ENCODE peak calls at places on chromosome 21, in five cellular contexts. J is IMR-90, Z is neural progenitor cell, E is H9, P is OCI-LY7. A is an unnamed sample.

GRCh38 chr21:27586986-27587385 is 620.1 kb upstream of the ADAMTS5 start:
- DNase-seq in P (no peak), Z (no peak), J (no peak), E (no peak), A (no peak)

GRCh38 chr21:40385883-40386282 is 461.1 kb downstream of the DSCAM start:
- DNase-seq in P (no peak), Z (no peak), E (no peak), J (no peak), A (no peak)

GRCh38 chr21:38930838-38931237 is 125.1 kb downstream of the ETS2 start:
- DNase-seq in E (no peak), Z (no peak), J (peak), P (no peak), A (no peak)

GRCh38 chr21:39137248-39138186 is 45.7 kb downstream of the PSMG1 start:
- DNase-seq in Z (peak), J (peak), P (no peak), E (peak), A (no peak)

GRCh38 chr21:17436626-17437111 is 76.2 kb upstream of the CXADR start:
- DNase-seq in Z (peak), E (no peak), J (no peak), P (no peak), A (no peak)

GRCh38 chr21:26490771-26491170 is 82.3 kb downstream of the CYYR1 start:
- DNase-seq in Z (peak), E (no peak), P (no peak), J (no peak), A (no peak)

GRCh38 chr21:15009964-15010363 is 54.8 kb downstream of the NRIP1 start:
- DNase-seq in E (no peak), J (peak), Z (no peak), P (no peak), A (no peak)

GRCh38 chr21:41668051-41668541 is 98.8 kb downstream of the RIPK4 start:
- DNase-seq in E (no peak), Z (no peak), P (no peak), J (no peak), A (no peak)

GRCh38 chr21:15731243-15731613 is 1.4 kb downstream of the USP25 start:
- DNase-seq in P (peak), E (no peak), J (no peak), Z (no peak), A (no peak)

GRCh38 chr21:32371913-32372314 is 20.9 kb downstream of the URB1 start:
- DNase-seq in E (no peak), Z (no peak), J (peak), P (no peak), A (no peak)
- H3K4me2 ChIP-seq in E (no peak), Z (no peak), J (peak), P (no peak), A (peak)

DNA sequence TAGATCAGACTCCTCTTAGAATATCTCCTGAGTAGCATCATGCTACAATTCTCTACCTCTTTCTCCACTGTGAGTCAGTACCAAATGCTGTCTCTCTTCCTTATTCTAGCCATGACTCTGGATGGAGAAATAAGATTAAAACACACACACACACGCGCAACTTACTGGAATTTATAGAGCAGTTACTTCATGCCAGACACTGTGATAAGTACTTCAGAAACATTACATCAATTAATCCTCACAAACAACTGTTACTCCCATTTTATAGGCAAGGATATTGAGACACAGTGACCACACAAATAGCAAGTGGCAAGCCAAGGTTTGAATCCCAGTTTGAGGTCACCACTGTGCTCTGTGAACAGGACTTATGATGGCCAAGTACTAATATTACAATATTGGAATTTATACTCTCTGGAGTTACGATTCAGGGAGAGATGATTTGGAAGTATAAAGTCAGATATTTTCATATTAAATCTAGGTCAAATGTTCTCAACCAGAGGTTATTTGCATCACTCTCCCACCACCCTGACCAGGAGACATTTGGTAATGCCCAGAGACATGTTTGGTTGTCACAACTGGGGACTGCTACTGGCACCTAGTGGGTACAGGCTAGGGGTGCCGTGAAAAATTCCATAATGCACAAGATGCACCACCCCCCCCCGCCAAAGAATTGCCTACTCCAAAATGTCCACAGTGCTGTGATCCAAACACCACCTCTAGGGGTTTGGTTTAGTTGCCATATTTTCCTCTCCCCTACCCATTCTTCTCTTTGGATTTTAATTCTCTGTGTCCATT is 221.6 kb downstream of the LTN1 start:
- DNase-seq in Z (no peak), E (no peak), P (no peak), J (peak), A (no peak)
- H2AFZ ChIP-seq in Z (no peak), E (no peak), P (no peak), J (no peak), A (no peak)

DNA sequence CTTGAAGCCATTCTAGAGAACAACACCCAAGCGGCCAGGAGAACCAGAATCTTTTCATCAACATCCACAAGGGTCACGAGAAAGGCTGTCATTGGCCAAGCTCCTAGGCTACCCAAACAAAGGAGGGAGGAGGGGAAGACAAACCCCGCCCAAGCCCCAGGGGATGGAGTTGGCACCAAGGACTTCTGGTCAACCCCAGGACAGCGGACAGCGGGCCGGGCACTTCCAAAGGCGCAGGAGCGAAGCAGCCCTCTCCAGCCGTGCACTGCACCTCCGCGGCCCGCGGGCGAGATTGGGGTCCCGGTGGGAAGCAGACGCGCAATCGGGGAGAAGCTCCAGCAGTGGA is at the start of gene CLIC6:
- DNase-seq in P (no peak), Z (peak), E (peak), J (no peak), A (no peak)
- H3K4me2 ChIP-seq in P (no peak), Z (peak), E (peak), J (peak), A (peak)

GRCh38 chr21:46065215-46065992 is 32.5 kb upstream of the COL6A2 start:
- DNase-seq in E (peak), J (peak), P (no peak), Z (no peak), A (no peak)

GRCh38 chr21:46067505-46068201 is 30.3 kb upstream of the COL6A2 start:
- DNase-seq in Z (no peak), P (no peak), J (no peak), E (peak), A (no peak)

GRCh38 chr21:46068516-46069079 is 29.3 kb upstream of the COL6A2 start:
- DNase-seq in P (no peak), Z (no peak), J (no peak), E (no peak), A (no peak)

GRCh38 chr21:46065993-46066842 is 31.7 kb upstream of the COL6A2 start:
- DNase-seq in P (no peak), E (peak), Z (no peak), J (peak), A (no peak)

GRCh38 chr21:46066843-46067331 is 31.0 kb upstream of the COL6A2 start:
- DNase-seq in Z (peak), P (no peak), E (peak), J (peak), A (no peak)
- H2AFZ ChIP-seq in Z (peak), P (no peak), E (no peak), J (peak), A (no peak)